ENCODE peak calls at places on chromosomes 11 and 22, in six cellular contexts. C is tibial artery, I is pancreas, M is Peyer's patch, X is GM23338, W is PC-9. E is an unnamed sample. For H3K27me3, the result is how much of the 10 kb centered on the place peaks cover.

GRCh38 chr22:21710156-21710555 is 25.4 kb downstream of the YPEL1 start:
- DNase-seq in C (no peak), I (no peak), M (no peak), X (no peak), W (no peak), E (no peak)

GRCh38 chr11:3916962-3917361 is 61.5 kb downstream of the STIM1 start:
- DNase-seq in X (no peak), C (no peak), M (no peak), I (no peak), W (no peak), E (no peak)

GRCh38 chr11:33667819-33668467 is 32.7 kb downstream of the C11orf91 start:
- DNase-seq in M (no peak), I (no peak), W (no peak), X (no peak), C (no peak), E (no peak)

GRCh38 chr11:111737877-111738205 is 28.3 kb downstream of the PPP2R1B start:
- DNase-seq in M (no peak), W (no peak), X (no peak), I (no peak), C (no peak), E (no peak)

GRCh38 chr11:131063638-131064037 is 147.4 kb upstream of the SNX19 start:
- DNase-seq in I (no peak), X (peak), M (no peak), C (no peak), W (no peak), E (no peak)

GRCh38 chr11:119459293-119459976 is 36.5 kb upstream of the THY1 start:
- DNase-seq in X (no peak), I (no peak), M (no peak), C (no peak), W (no peak), E (no peak)

GRCh38 chr11:2537010-2537695 is 92.3 kb downstream of the KCNQ1 start:
- DNase-seq in M (no peak), C (peak), I (no peak), W (no peak), X (no peak), E (no peak)

GRCh38 chr11:115660072-115660805 is 156.0 kb upstream of the CADM1 start:
- DNase-seq in I (no peak), M (no peak), X (peak), C (no peak), W (no peak), E (no peak)

GRCh38 chr11:128324531-128325141 is 262.7 kb downstream of the ETS1 start:
- DNase-seq in W (no peak), M (peak), C (no peak), I (no peak), X (no peak), E (peak)

GRCh38 chr11:83272627-83273026 is 13.5 kb downstream of the CCDC90B start:
- DNase-seq in C (no peak), I (no peak), X (no peak), W (no peak), M (no peak), E (no peak)

GRCh38 chr11:85685131-85685819 is 720 bp downstream of the CCDC89 start:
- DNase-seq in X (no peak), C (no peak), I (peak), M (no peak), W (no peak), E (no peak)

GRCh38 chr22:47102081-47102480 is 339.6 kb downstream of the TBC1D22A start:
- DNase-seq in X (no peak), I (no peak), W (no peak), M (no peak), C (no peak), E (no peak)
- H3K27ac ChIP-seq in X (peak), I (no peak), W (no peak), M (no peak), C (no peak), E (no peak)

GRCh38 chr11:71391352-71391751 is 56.8 kb downstream of the DHCR7 start:
- DNase-seq in I (no peak), X (no peak), M (no peak), C (no peak), W (no peak), E (no peak)

GRCh38 chr11:71391786-71392185 is 56.4 kb downstream of the DHCR7 start:
- DNase-seq in C (no peak), W (no peak), M (no peak), X (no peak), I (no peak), E (no peak)

GRCh38 chr11:71387784-71388636 is 60.2 kb downstream of the DHCR7 start:
- DNase-seq in X (no peak), W (no peak), I (no peak), M (no peak), C (no peak), E (no peak)

GRCh38 chr11:71386232-71386631 is 62.0 kb downstream of the DHCR7 start:
- DNase-seq in X (no peak), I (no peak), M (no peak), W (no peak), C (no peak), E (no peak)

GRCh38 chr11:71388637-71389235 is 59.5 kb downstream of the DHCR7 start:
- DNase-seq in W (no peak), I (no peak), X (no peak), C (no peak), M (no peak), E (no peak)
- H3K27me3 ChIP-seq in W (half or more), I (under half), X (under half), C (under half), M (under half), E (under half)

DNA sequence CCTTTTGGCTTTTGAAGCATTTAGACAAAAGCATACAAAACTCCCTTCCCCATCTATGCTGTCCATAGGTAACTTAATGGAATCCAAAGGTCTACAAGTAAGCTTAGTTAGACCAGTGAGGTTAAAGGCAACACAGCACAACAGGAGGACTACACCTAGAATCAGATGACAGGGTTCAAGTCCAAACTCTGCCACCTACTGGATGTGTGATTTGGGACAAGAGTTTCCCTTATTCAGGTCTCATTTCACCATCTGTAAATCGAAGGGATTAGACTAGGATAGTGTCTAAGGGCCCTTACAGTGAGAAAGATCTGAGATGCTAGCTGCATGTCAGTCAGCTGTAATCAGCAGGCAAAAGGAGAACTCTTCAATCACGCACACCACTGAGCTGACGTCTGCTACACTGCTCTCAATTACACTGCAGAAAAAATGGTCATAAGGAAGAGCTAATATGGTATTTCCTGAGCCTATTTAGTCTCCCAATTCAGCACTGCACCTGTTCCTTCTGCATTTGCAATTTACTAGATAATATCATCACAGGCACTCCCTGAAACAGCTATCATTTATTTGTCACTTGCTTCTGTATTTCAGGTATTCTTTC is 82.2 kb downstream of the SERGEF start:
- DNase-seq in X (peak), C (no peak), W (no peak), M (no peak), I (no peak), E (no peak)
- TF ChIP-seq CTCF in X (peak), C (no peak), W (no peak), M (no peak), I (no peak), E (no peak)

GRCh38 chr22:22903355-22903777 is 15.8 kb downstream of the IGLL5 start:
- DNase-seq in M (no peak), I (no peak), W (no peak), X (no peak), C (no peak), E (no peak)
- H3K27ac ChIP-seq in M (no peak), I (no peak), W (no peak), X (no peak), C (no peak), E (no peak)

DNA sequence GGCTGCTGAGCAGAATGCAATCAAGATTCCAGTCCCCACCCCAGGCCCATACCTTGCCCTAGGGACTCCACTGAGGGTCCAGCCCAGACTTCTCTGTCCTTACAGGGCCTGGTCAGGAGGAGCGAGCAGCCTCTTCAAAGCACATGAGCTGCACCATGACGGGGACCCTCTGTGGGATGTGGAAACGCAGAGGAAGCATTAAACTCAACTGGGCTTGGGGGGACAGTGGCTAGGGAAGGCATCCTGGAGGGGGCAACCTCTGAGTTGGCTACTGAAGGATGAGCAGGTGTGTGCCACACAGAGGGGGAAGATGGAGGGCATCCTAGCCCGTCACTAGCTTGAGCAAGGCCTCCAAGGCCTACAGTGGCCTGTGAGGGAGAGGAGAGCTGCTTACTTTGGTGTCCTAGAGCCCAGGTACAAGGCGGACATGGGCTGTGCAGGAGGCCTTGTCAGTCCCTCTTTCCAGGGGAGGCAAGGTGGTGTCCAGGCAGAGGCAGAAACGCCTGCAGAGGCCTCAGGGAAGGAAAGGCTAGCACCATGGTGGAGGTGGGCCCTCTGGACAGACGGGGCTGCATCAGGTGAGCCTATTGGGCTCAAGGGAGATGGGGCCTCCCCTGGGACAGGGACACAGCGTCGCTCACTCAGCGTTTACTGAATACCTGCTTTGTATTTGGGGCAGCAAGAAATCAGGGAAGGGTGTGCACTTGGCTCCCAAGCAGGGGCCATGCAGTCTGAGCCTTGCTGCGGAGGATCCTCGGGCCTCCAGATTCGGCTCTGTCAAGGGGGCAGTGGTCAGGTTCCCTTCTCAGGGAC is 14.3 kb downstream of the TTC38 start:
- DNase-seq in X (no peak), M (no peak), W (no peak), I (no peak), C (no peak), E (no peak)
- H3K27me3 ChIP-seq in X (under half), M (under half), W (under half), I (under half), C (under half), E (under half)

GRCh38 chr11:10969387-10969786 is 111.5 kb upstream of the ZBED5 start:
- DNase-seq in X (no peak), C (no peak), M (no peak), I (no peak), W (no peak), E (no peak)
- TF ChIP-seq CTCF in X (no peak), C (no peak), M (no peak), I (no peak), W (no peak), E (no peak)

DNA sequence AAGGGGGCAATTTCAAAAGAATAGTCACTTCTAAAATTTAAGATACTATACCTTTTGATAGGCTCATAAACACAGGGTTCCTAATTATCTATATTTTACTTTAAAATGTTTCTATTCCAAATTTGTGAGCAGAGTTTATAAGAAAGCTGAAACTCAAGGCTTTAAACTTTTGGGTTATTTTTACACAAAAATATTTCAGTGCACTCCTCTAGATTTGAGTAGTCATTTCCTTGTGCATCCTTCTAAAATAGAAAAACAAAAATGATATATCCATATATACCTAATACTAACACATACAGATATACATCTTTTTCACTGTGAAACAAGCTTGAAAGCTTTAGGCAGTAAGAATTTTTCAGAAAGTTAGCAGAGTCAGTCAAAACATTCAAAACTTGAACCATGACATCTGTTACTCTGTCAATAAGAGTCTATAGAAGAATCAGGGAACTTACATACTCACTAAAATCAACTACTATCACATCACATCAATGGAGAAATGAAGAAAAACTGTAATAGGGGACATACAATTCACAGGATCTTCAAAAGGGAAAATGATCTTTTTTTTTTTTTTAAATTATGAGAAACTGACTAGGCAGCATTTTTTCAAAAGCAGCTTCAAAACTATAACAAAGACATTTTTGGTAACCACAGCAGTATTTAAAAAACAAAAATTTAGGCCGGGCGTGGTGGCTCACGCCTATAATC is 5.1 kb downstream of the PHF21A start:
- DNase-seq in M (no peak), I (no peak), W (no peak), C (no peak), X (no peak), E (peak)
- H3K27ac ChIP-seq in M (no peak), I (no peak), W (peak), C (peak), X (no peak), E (peak)

GRCh38 chr22:50047346-50047745 is 10.8 kb downstream of the TTLL8 start:
- DNase-seq in C (no peak), M (no peak), I (no peak), X (no peak), W (no peak), E (no peak)

GRCh38 chr22:50045211-50046018 is 12.7 kb downstream of the TTLL8 start:
- DNase-seq in C (no peak), X (no peak), W (no peak), M (no peak), I (peak), E (no peak)

GRCh38 chr22:50046019-50046415 is 12.1 kb downstream of the TTLL8 start:
- DNase-seq in M (no peak), W (no peak), X (peak), I (peak), C (no peak), E (no peak)

GRCh38 chr22:50046481-50047245 is 11.4 kb downstream of the TTLL8 start:
- DNase-seq in M (no peak), X (no peak), I (no peak), C (no peak), W (no peak), E (no peak)

GRCh38 chr22:50044485-50045143 is 13.5 kb downstream of the TTLL8 start:
- DNase-seq in C (no peak), I (peak), W (no peak), X (no peak), M (no peak), E (no peak)
- H3K27me3 ChIP-seq in C (under half), I (under half), W (half or more), X (under half), M (under half), E (under half)

E was measured in CD4-positive, alpha-beta T cell.